ENCODE peak calls at places on chromosomes 5 and 9, in seven cellular contexts. One of them, this sample, is unnamed. For H3K27me3, the result is how much of the 10 kb centered on the place peaks cover.

GRCh38 chr5:134114886-134115805 is 665 bp downstream of the TCF7 start:
- DNase-seq in DND-41: peak
- DNase-seq in tibial artery: no peak
- DNase-seq in endodermal cell: peak
- DNase-seq in PC-9: no peak
- DNase-seq in heart left ventricle: no peak
- DNase-seq in SK-N-SH: peak
- DNase-seq in this sample: peak

GRCh38 chr5:4730279-4730678 is 409.9 kb upstream of the ADAMTS16 start:
- DNase-seq in DND-41: no peak
- DNase-seq in tibial artery: no peak
- DNase-seq in endodermal cell: no peak
- DNase-seq in PC-9: no peak
- DNase-seq in heart left ventricle: no peak
- DNase-seq in SK-N-SH: no peak
- DNase-seq in this sample: no peak

GRCh38 chr9:115058684-115059315 is 59.2 kb downstream of the TNC start:
- DNase-seq in DND-41: no peak
- DNase-seq in tibial artery: no peak
- DNase-seq in endodermal cell: no peak
- DNase-seq in PC-9: peak
- DNase-seq in heart left ventricle: no peak
- DNase-seq in SK-N-SH: no peak
- DNase-seq in this sample: no peak

GRCh38 chr9:130189840-130190239 is 17.6 kb downstream of the NCS1 start:
- DNase-seq in DND-41: no peak
- DNase-seq in tibial artery: no peak
- DNase-seq in endodermal cell: no peak
- DNase-seq in PC-9: no peak
- DNase-seq in heart left ventricle: no peak
- DNase-seq in SK-N-SH: no peak
- DNase-seq in this sample: no peak

GRCh38 chr9:127574089-127574921 is 37.8 kb upstream of the STXBP1 start:
- DNase-seq in DND-41: no peak
- DNase-seq in tibial artery: peak
- DNase-seq in endodermal cell: no peak
- DNase-seq in PC-9: peak
- DNase-seq in heart left ventricle: no peak
- DNase-seq in SK-N-SH: no peak
- DNase-seq in this sample: no peak

GRCh38 chr5:75364571-75365280 is 27.7 kb downstream of the HMGCR start:
- DNase-seq in DND-41: no peak
- DNase-seq in tibial artery: no peak
- DNase-seq in endodermal cell: peak
- DNase-seq in PC-9: no peak
- DNase-seq in heart left ventricle: no peak
- DNase-seq in SK-N-SH: no peak
- DNase-seq in this sample: no peak

GRCh38 chr5:146342882-146343865 is 4.5 kb downstream of the POU4F3 start:
- DNase-seq in DND-41: no peak
- DNase-seq in tibial artery: no peak
- DNase-seq in endodermal cell: peak
- DNase-seq in PC-9: no peak
- DNase-seq in heart left ventricle: no peak
- DNase-seq in SK-N-SH: no peak
- DNase-seq in this sample: no peak

GRCh38 chr9:100352727-100353505 is at the start of gene TEX10:
- DNase-seq in DND-41: peak
- DNase-seq in tibial artery: peak
- DNase-seq in endodermal cell: peak
- DNase-seq in PC-9: peak
- DNase-seq in heart left ventricle: peak
- DNase-seq in SK-N-SH: peak
- DNase-seq in this sample: peak

GRCh38 chr9:34612788-34613390 is 992 bp upstream of the RPP25L start:
- DNase-seq in DND-41: peak
- DNase-seq in tibial artery: peak
- DNase-seq in endodermal cell: peak
- DNase-seq in PC-9: peak
- DNase-seq in heart left ventricle: peak
- DNase-seq in SK-N-SH: peak
- DNase-seq in this sample: peak

GRCh38 chr9:107539427-107540154 is 50.0 kb upstream of the KLF4 start:
- DNase-seq in DND-41: no peak
- DNase-seq in tibial artery: peak
- DNase-seq in endodermal cell: peak
- DNase-seq in PC-9: peak
- DNase-seq in heart left ventricle: no peak
- DNase-seq in SK-N-SH: no peak
- DNase-seq in this sample: no peak

GRCh38 chr9:111661150-111661801 is at the start of gene GNG10:
- DNase-seq in DND-41: peak
- DNase-seq in tibial artery: peak
- DNase-seq in endodermal cell: peak
- DNase-seq in PC-9: no peak
- DNase-seq in heart left ventricle: peak
- DNase-seq in SK-N-SH: peak
- DNase-seq in this sample: peak

GRCh38 chr9:129320575-129321311 is 142.7 kb upstream of the IER5L start:
- DNase-seq in DND-41: peak
- DNase-seq in tibial artery: peak
- DNase-seq in endodermal cell: peak
- DNase-seq in PC-9: no peak
- DNase-seq in heart left ventricle: peak
- DNase-seq in SK-N-SH: peak
- DNase-seq in this sample: peak

GRCh38 chr5:136012041-136012804 is 16.6 kb upstream of the TGFBI start:
- DNase-seq in DND-41: no peak
- DNase-seq in tibial artery: no peak
- DNase-seq in endodermal cell: no peak
- DNase-seq in PC-9: peak
- DNase-seq in heart left ventricle: no peak
- DNase-seq in SK-N-SH: no peak
- DNase-seq in this sample: no peak

GRCh38 chr5:52692039-52692438 is 95.7 kb upstream of the ITGA1 start:
- DNase-seq in DND-41: no peak
- DNase-seq in tibial artery: no peak
- DNase-seq in endodermal cell: no peak
- DNase-seq in PC-9: no peak
- DNase-seq in heart left ventricle: no peak
- DNase-seq in SK-N-SH: no peak
- DNase-seq in this sample: no peak

GRCh38 chr9:37026936-37027581 is 7.0 kb downstream of the PAX5 start:
- DNase-seq in DND-41: no peak
- DNase-seq in tibial artery: no peak
- DNase-seq in endodermal cell: peak
- DNase-seq in PC-9: no peak
- DNase-seq in heart left ventricle: peak
- DNase-seq in SK-N-SH: no peak
- DNase-seq in this sample: peak

GRCh38 chr5:39186289-39186688 is 33.1 kb downstream of the FYB1 start:
- DNase-seq in DND-41: no peak
- DNase-seq in tibial artery: no peak
- DNase-seq in endodermal cell: no peak
- DNase-seq in PC-9: no peak
- DNase-seq in heart left ventricle: no peak
- DNase-seq in SK-N-SH: no peak
- DNase-seq in this sample: no peak

GRCh38 chr5:180209137-180209581 is at the start of gene RASGEF1C:
- DNase-seq in DND-41: peak
- DNase-seq in tibial artery: no peak
- DNase-seq in endodermal cell: peak
- DNase-seq in PC-9: no peak
- DNase-seq in heart left ventricle: no peak
- DNase-seq in SK-N-SH: peak
- DNase-seq in this sample: peak

GRCh38 chr9:6777218-6777902 is 19.6 kb downstream of the KDM4C start:
- DNase-seq in DND-41: no peak
- DNase-seq in tibial artery: no peak
- DNase-seq in endodermal cell: peak
- DNase-seq in PC-9: no peak
- DNase-seq in heart left ventricle: no peak
- DNase-seq in SK-N-SH: no peak
- DNase-seq in this sample: no peak

GRCh38 chr9:3676766-3677165 is 151.0 kb upstream of the RFX3 start:
- DNase-seq in DND-41: no peak
- DNase-seq in tibial artery: no peak
- DNase-seq in endodermal cell: no peak
- DNase-seq in PC-9: no peak
- DNase-seq in heart left ventricle: no peak
- DNase-seq in SK-N-SH: no peak
- DNase-seq in this sample: no peak

GRCh38 chr9:102521097-102521755 is 473.9 kb upstream of the CYLC2 start:
- DNase-seq in DND-41: no peak
- DNase-seq in tibial artery: no peak
- DNase-seq in endodermal cell: no peak
- DNase-seq in PC-9: no peak
- DNase-seq in heart left ventricle: no peak
- DNase-seq in SK-N-SH: no peak
- DNase-seq in this sample: no peak

GRCh38 chr5:178365501-178366440 is 133.2 kb upstream of the PHYKPL start:
- DNase-seq in DND-41: no peak
- DNase-seq in tibial artery: no peak
- DNase-seq in endodermal cell: no peak
- DNase-seq in PC-9: no peak
- DNase-seq in heart left ventricle: peak
- DNase-seq in SK-N-SH: no peak
- DNase-seq in this sample: no peak

GRCh38 chr5:10331341-10331796 is 22.1 kb upstream of the MARCHF6 start:
- DNase-seq in DND-41: no peak
- DNase-seq in tibial artery: peak
- DNase-seq in endodermal cell: peak
- DNase-seq in PC-9: no peak
- DNase-seq in heart left ventricle: peak
- DNase-seq in SK-N-SH: no peak
- DNase-seq in this sample: no peak

GRCh38 chr5:5900350-5900749 is 477.9 kb downstream of the ICE1 start:
- DNase-seq in DND-41: no peak
- DNase-seq in tibial artery: no peak
- DNase-seq in endodermal cell: no peak
- DNase-seq in PC-9: no peak
- DNase-seq in heart left ventricle: no peak
- DNase-seq in SK-N-SH: no peak
- DNase-seq in this sample: no peak

GRCh38 chr5:114097570-114097969 is 264.3 kb upstream of the KCNN2 start:
- DNase-seq in DND-41: no peak
- DNase-seq in tibial artery: no peak
- DNase-seq in endodermal cell: no peak
- DNase-seq in PC-9: no peak
- DNase-seq in heart left ventricle: no peak
- DNase-seq in SK-N-SH: no peak
- DNase-seq in this sample: no peak

GRCh38 chr5:14628346-14628745 is 36.2 kb upstream of the OTULIN start:
- DNase-seq in DND-41: peak
- DNase-seq in tibial artery: no peak
- DNase-seq in endodermal cell: peak
- DNase-seq in PC-9: no peak
- DNase-seq in heart left ventricle: peak
- DNase-seq in SK-N-SH: no peak
- DNase-seq in this sample: no peak

GRCh38 chr9:90046317-90046861 is 441.6 kb downstream of the GADD45G start:
- DNase-seq in DND-41: no peak
- DNase-seq in tibial artery: no peak
- DNase-seq in endodermal cell: no peak
- DNase-seq in PC-9: no peak
- DNase-seq in heart left ventricle: no peak
- DNase-seq in SK-N-SH: no peak
- DNase-seq in this sample: no peak

GRCh38 chr5:140294753-140295152 is 8.1 kb downstream of the PFDN1 start:
- DNase-seq in DND-41: no peak
- DNase-seq in tibial artery: no peak
- DNase-seq in endodermal cell: no peak
- DNase-seq in PC-9: no peak
- DNase-seq in heart left ventricle: no peak
- DNase-seq in SK-N-SH: no peak
- DNase-seq in this sample: no peak

GRCh38 chr9:35689351-35689600 is 449 bp downstream of the TPM2 start:
- DNase-seq in DND-41: no peak
- DNase-seq in tibial artery: no peak
- DNase-seq in endodermal cell: no peak
- DNase-seq in PC-9: no peak
- DNase-seq in heart left ventricle: no peak
- DNase-seq in SK-N-SH: no peak
- DNase-seq in this sample: no peak
- H3K4me3 ChIP-seq in DND-41: no peak
- H3K4me3 ChIP-seq in tibial artery: peak
- H3K4me3 ChIP-seq in endodermal cell: peak
- H3K4me3 ChIP-seq in PC-9: peak
- H3K4me3 ChIP-seq in heart left ventricle: peak
- H3K4me3 ChIP-seq in SK-N-SH: peak
- H3K4me3 ChIP-seq in this sample: no peak

GRCh38 chr5:124524552-124525232 is 221.7 kb downstream of the ZNF608 start:
- DNase-seq in DND-41: no peak
- DNase-seq in tibial artery: no peak
- DNase-seq in endodermal cell: no peak
- DNase-seq in PC-9: no peak
- DNase-seq in heart left ventricle: no peak
- DNase-seq in SK-N-SH: no peak
- DNase-seq in this sample: no peak
- TF ChIP-seq CTCF in DND-41: peak
- TF ChIP-seq CTCF in tibial artery: no peak
- TF ChIP-seq CTCF in endodermal cell: peak
- TF ChIP-seq CTCF in PC-9: no peak
- TF ChIP-seq CTCF in heart left ventricle: no peak
- TF ChIP-seq CTCF in SK-N-SH: no peak
- TF ChIP-seq CTCF in this sample: peak

GRCh38 chr5:148826082-148826971 is at the start of gene ADRB2:
- DNase-seq in DND-41: no peak
- DNase-seq in tibial artery: peak
- DNase-seq in endodermal cell: peak
- DNase-seq in PC-9: peak
- DNase-seq in heart left ventricle: peak
- DNase-seq in SK-N-SH: peak
- DNase-seq in this sample: peak
- H3K27me3 ChIP-seq in DND-41: under half
- H3K27me3 ChIP-seq in tibial artery: under half
- H3K27me3 ChIP-seq in endodermal cell: under half
- H3K27me3 ChIP-seq in PC-9: under half
- H3K27me3 ChIP-seq in heart left ventricle: under half
- H3K27me3 ChIP-seq in SK-N-SH: under half
- H3K27me3 ChIP-seq in this sample: under half

GRCh38 chr9:136050266-136050705 is 44.8 kb downstream of the NACC2 start:
- DNase-seq in DND-41: no peak
- DNase-seq in tibial artery: peak
- DNase-seq in endodermal cell: peak
- DNase-seq in PC-9: no peak
- DNase-seq in heart left ventricle: no peak
- DNase-seq in SK-N-SH: no peak
- DNase-seq in this sample: no peak
- H3K4me3 ChIP-seq in DND-41: no peak
- H3K4me3 ChIP-seq in tibial artery: peak
- H3K4me3 ChIP-seq in endodermal cell: no peak
- H3K4me3 ChIP-seq in PC-9: no peak
- H3K4me3 ChIP-seq in heart left ventricle: peak
- H3K4me3 ChIP-seq in SK-N-SH: peak
- H3K4me3 ChIP-seq in this sample: no peak

DNA sequence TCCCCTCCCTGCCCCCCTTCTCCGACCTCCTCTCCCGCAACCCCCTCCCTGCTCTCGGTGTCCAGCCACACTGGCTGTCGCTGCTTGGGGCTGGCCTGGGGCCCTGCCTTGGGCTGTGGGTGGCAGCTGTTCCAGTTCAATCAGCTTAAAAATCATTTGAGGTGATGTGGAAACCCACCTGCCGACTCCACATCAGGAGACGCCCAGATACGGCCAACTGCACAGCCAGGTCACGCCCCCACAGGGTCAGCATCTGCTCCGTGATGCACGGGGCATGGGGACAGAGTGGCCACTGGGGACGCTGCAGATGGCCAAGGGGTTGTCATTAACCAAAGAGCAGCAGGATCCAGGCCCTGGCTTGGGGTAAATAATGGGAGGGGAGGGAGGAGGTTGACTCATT is 106.9 kb upstream of the MVB12B start:
- DNase-seq in DND-41: no peak
- DNase-seq in tibial artery: no peak
- DNase-seq in endodermal cell: peak
- DNase-seq in PC-9: no peak
- DNase-seq in heart left ventricle: no peak
- DNase-seq in SK-N-SH: no peak
- DNase-seq in this sample: no peak
- TF ChIP-seq CTCF in DND-41: no peak
- TF ChIP-seq CTCF in tibial artery: no peak
- TF ChIP-seq CTCF in endodermal cell: peak
- TF ChIP-seq CTCF in PC-9: no peak
- TF ChIP-seq CTCF in heart left ventricle: no peak
- TF ChIP-seq CTCF in SK-N-SH: no peak
- TF ChIP-seq CTCF in this sample: no peak